ENCODE peak calls at places on chromosomes 5 and 9, in nine cellular contexts. M is adrenal gland, S is kidney, R is Caco-2, K is PC-3, J is stomach, A is cardiac muscle cell, V is tibial artery, B is mucosa of descending colon. H is an unnamed sample. For H3K4me1, the result is how much of the 10 kb centered on the place peaks cover.

GRCh38 chr9:136078498-136079011 is 16.5 kb downstream of the NACC2 start:
- DNase-seq in J (no peak), S (peak), M (no peak), K (no peak), A (no peak), B (peak), R (no peak), V (peak), H (no peak)

GRCh38 chr5:162227075-162227474 is 159.5 kb downstream of the GABRG2 start:
- DNase-seq in B (no peak), S (no peak), K (peak), M (no peak), R (no peak), V (no peak), J (no peak), A (no peak), H (no peak)

GRCh38 chr9:122785269-122785668 is 3.5 kb upstream of the OR5C1 start:
- DNase-seq in J (no peak), M (no peak), A (no peak), B (no peak), K (peak), R (no peak), S (no peak), V (no peak), H (no peak)

GRCh38 chr5:124948062-124948753 is 201.8 kb upstream of the ZNF608 start:
- DNase-seq in B (no peak), S (no peak), V (no peak), K (peak), A (peak), M (peak), J (peak), R (no peak), H (no peak)

GRCh38 chr9:135480942-135481315 is 1.3 kb downstream of the PPP1R26 start:
- DNase-seq in M (no peak), V (no peak), B (no peak), J (no peak), K (no peak), A (no peak), R (no peak), S (no peak), H (no peak)

GRCh38 chr9:33354651-33355211 is 47.6 kb downstream of the AQP7 start:
- DNase-seq in A (peak), V (no peak), R (no peak), J (no peak), S (no peak), K (peak), B (no peak), M (peak), H (peak)

GRCh38 chr9:93597142-93597706 is 20.8 kb downstream of the PHF2 start:
- DNase-seq in B (no peak), J (no peak), R (no peak), A (no peak), M (no peak), V (peak), K (no peak), S (peak), H (no peak)

GRCh38 chr5:180870669-180871068 is 9.6 kb upstream of the ZFP62 start:
- DNase-seq in R (no peak), V (no peak), B (no peak), S (no peak), M (no peak), A (no peak), K (no peak), J (no peak), H (no peak)

GRCh38 chr9:107770716-107771115 is 281.1 kb upstream of the KLF4 start:
- DNase-seq in M (no peak), B (no peak), J (no peak), R (no peak), A (no peak), K (no peak), V (no peak), S (no peak), H (no peak)

GRCh38 chr5:98638701-98639100 is 134.8 kb upstream of the RGMB start:
- DNase-seq in J (no peak), B (no peak), V (no peak), A (peak), K (peak), S (peak), M (peak), R (no peak), H (peak)

GRCh38 chr5:113043491-113043931 is 66.9 kb downstream of the DCP2 start:
- DNase-seq in A (peak), J (no peak), S (peak), B (no peak), R (no peak), V (no peak), M (peak), K (peak), H (peak)

GRCh38 chr5:14706615-14707021 is 42.1 kb downstream of the OTULIN start:
- DNase-seq in S (no peak), J (no peak), R (no peak), V (no peak), B (no peak), K (no peak), A (peak), M (no peak), H (no peak)

GRCh38 chr9:122754825-122755224 is 12.7 kb downstream of the OR1L6 start:
- DNase-seq in K (no peak), J (no peak), B (no peak), M (no peak), V (no peak), A (no peak), S (no peak), R (no peak), H (no peak)

GRCh38 chr5:149838881-149839739 is 105.5 kb downstream of the PDE6A start:
- DNase-seq in R (no peak), A (peak), K (peak), V (no peak), J (peak), S (no peak), M (peak), B (no peak), H (no peak)

GRCh38 chr5:3393122-3393963 is 202.3 kb upstream of the IRX1 start:
- DNase-seq in B (no peak), K (no peak), J (no peak), V (no peak), M (no peak), A (no peak), R (no peak), S (no peak), H (no peak)

GRCh38 chr5:109689740-109690455 is at the start of gene MAN2A1:
- DNase-seq in J (peak), M (peak), A (peak), V (peak), R (peak), B (peak), S (peak), K (peak), H (peak)

GRCh38 chr9:96109718-96110351 is 192.1 kb downstream of the HSD17B3 start:
- DNase-seq in V (no peak), R (no peak), A (peak), S (no peak), B (no peak), K (peak), M (no peak), J (no peak), H (no peak)

GRCh38 chr5:169052207-169052606 is 248.7 kb downstream of the SLIT3 start:
- DNase-seq in J (no peak), B (no peak), S (no peak), A (no peak), M (no peak), K (peak), R (no peak), V (no peak), H (no peak)

GRCh38 chr5:123094919-123095693 is 6.1 kb downstream of the PRDM6 start:
- DNase-seq in V (peak), K (no peak), A (no peak), B (no peak), M (no peak), R (no peak), S (no peak), J (no peak), H (no peak)
- H3K4me3 ChIP-seq in V (peak), K (no peak), A (peak), B (no peak), M (no peak), R (no peak), S (no peak), J (no peak), H (peak)

DNA sequence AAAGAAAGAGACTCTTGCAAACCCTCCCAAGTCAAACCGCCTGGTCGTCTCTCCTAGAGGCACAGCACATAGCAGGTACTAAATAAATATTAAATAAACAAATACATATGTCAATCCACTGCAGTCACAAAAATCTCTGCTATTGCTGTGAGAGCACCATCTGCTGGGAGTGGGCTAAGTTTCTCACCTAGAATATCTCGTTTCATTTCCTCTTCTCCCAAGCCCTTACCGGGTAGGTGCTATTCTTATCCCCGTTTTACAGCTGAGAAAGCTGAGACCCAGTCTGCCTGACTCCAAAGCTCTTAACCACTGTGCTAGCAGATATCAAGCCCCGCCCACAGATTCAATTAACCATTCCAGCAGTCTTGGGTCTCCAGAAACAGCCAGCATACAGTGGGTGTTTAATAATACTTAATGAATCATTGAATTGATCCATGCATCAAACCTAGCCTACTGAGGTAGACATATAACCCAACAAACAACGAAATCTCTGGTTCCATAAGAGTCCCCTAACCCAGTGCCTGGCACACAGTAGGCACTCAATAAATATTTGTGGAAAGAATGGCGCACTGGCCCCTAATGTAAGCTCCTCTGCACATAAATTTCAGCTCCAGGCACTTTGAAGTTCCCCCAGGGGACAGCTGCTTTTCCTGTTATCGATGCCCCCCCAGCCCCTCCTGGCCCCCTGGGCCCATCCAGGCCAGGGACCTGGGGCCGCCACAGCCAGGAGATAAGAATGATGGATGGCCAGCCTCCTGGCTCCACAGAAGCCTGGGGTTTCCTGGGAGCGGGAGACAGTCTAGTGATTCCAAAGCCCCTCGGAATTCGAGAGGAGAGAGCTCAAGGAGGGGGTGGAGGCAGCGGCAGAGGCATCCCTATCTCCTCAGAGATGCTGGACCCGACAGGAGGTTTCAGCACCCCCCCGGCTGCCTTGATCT is 98.1 kb upstream of the HAND1 start:
- DNase-seq in K (peak), J (no peak), V (no peak), A (no peak), M (no peak), R (peak), S (no peak), B (no peak), H (no peak)
- TF ChIP-seq CTCF in K (peak), J (no peak), V (no peak), A (no peak), M (no peak), R (no peak), S (no peak), B (no peak), H (no peak)

DNA sequence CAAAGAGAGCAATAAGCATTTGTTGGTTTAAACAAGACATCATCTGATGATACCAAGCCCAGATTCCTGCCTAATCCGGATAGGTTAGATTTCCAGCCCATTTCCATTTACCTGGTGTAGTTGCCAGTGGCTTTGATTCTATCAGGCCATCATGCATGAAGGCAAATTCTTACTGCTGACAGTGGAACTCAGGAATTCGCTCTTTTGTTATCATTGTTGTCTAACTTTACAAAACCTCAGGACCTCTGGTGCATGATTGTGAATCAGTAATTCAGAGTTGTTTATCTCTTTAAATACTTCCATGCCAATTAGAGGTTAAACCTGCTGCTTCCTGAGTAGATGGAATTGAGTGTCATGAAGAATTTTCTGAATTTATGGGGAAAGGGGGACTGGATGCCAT is 76.5 kb downstream of the C9orf152 start:
- DNase-seq in M (no peak), S (no peak), K (peak), R (peak), B (no peak), A (no peak), V (no peak), J (no peak), H (no peak)
- H3K4me1 ChIP-seq in M (under half), S (under half), K (under half), R (under half), B (under half), A (under half), V (half or more), J (half or more), H (under half)

GRCh38 chr9:38067611-38067891 is 1.5 kb downstream of the SHB start:
- DNase-seq in S (peak), K (no peak), R (no peak), B (peak), V (peak), M (no peak), J (peak), A (no peak), H (no peak)
- H3K4me3 ChIP-seq in S (peak), K (peak), R (peak), B (peak), V (peak), M (peak), J (peak), A (peak), H (peak)

DNA sequence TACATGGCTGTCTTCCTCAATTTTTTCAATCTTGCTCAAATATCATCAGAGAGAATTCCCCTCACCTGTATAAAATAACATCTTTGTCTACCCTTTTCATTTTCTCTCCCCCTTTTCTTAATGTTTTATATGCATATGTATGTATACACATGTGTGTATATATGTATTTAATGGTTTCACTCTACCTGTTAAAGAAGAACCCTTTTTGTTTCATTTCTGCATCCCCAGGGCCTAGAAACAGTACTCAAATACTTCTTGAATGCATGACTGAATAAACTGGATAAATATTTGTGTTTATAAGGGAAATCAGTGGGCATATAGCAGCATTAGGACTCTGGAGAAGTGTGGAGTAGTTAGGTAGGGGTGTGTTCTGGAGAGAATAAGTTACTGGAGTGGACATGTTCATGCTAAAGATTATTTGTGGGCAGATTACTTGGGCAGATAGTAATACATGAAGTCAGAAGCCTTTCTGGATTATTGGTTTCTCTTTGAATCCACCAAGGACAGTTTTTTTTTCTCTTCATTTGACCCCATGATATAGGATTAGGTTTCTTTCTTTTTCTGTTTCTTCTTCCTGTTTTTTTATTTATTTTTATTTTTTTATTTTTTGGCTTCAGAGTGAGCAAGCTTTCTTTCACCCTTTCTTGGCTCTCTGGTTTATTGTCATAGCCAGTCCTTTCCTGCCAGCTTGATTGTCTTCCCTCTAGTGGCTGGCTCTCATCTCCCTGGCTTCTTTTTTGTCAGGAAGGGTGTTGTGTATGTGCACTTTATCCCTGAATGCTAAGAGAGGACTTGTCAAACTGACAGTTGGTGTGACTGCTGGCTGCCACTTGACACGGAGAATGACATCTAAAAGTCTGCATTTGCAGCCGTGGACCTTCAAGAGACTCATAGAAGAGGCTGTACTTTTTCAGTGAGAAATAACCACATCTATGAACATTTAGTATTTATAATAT is 89.3 kb downstream of the ZCCHC7 start:
- DNase-seq in K (peak), B (no peak), M (no peak), A (no peak), S (no peak), R (no peak), V (no peak), J (no peak), H (no peak)
- TF ChIP-seq CTCF in K (no peak), B (no peak), M (no peak), A (peak), S (no peak), R (no peak), V (no peak), J (no peak), H (no peak)

GRCh38 chr5:179678238-179679013 is 2.4 kb downstream of the CBY3 start:
- DNase-seq in S (peak), J (peak), V (peak), B (peak), K (peak), R (peak), A (peak), M (peak), H (peak)
- H3K4me1 ChIP-seq in S (under half), J (under half), V (under half), B (under half), K (under half), R (under half), A (under half), M (under half), H (under half)

DNA sequence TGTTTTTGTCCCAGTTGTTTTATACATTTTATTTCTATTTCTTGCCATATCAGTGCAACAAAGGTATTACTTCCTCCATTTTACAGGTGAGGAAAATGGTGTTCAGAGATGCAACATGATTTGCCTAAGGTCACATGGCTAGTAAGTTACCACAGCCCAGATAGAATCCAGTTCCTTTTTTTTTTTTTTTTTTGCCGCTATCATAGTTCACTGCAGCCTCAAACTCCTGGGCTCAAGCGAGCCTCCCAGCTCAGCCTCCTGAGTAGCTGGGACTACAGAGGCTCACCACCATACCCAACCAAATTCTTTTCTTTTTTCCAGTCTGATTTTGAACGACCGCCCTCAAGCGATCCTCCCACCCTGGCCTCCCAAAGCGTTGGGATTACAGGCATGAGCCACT is 480 bp upstream of the CCDC69 start:
- DNase-seq in A (no peak), V (no peak), R (no peak), B (no peak), M (no peak), S (no peak), J (no peak), K (no peak), H (no peak)
- H3K4me3 ChIP-seq in A (peak), V (peak), R (peak), B (no peak), M (no peak), S (peak), J (peak), K (peak), H (peak)

GRCh38 chr5:54766748-54767147 is 218.6 kb downstream of the ESM1 start:
- DNase-seq in K (no peak), V (no peak), A (no peak), R (peak), S (no peak), J (no peak), B (no peak), M (no peak), H (no peak)
- TF ChIP-seq CTCF in K (peak), V (no peak), A (no peak), R (peak), S (no peak), J (no peak), B (no peak), M (no peak), H (no peak)

H was measured in testis.